ENCODE peak calls at places on chromosomes 13 and 19, in eight cellular contexts. W is CD8-positive, alpha-beta T cell; K is hepatocyte; E is H54; Q is psoas muscle; O is mesendoderm; V is NCI-H82; J is activated T-helper 2 cell treated with anti-CD3 and anti-CD28 coated beads, Interferon-gamma antibody, Interleukin-2, Interleukin-4, amounts not matched to agents 10 μg/mL and 5 μg/mL and 100 μg/mL, durations not matched to agents 14 hours and 24 hours and 36 hours. F is an unnamed sample.

GRCh38 chr19:51127755-51128154 is 3.0 kb downstream of the SIGLEC9 start:
- DNase-seq in J (no peak), Q (no peak), K (no peak), V (no peak), W (no peak), E (no peak), O (no peak), F (peak; percentile 24)

GRCh38 chr19:45113628-45114027 is 20.6 kb downstream of the PPP1R37 start:
- DNase-seq in J (no peak), V (no peak), W (no peak), K (peak; percentile 82), Q (no peak), O (no peak), E (no peak), F (no peak)

GRCh38 chr19:12885749-12886706 is 973 bp downstream of the KLF1 start:
- DNase-seq in J (no peak), Q (no peak), W (no peak), E (no peak), V (no peak), K (no peak), O (peak; percentile 88), F (no peak)

GRCh38 chr19:49061445-49061844 is 3.2 kb downstream of the NTF4 start:
- DNase-seq in Q (no peak), W (no peak), E (no peak), J (no peak), K (no peak), O (no peak), V (no peak), F (no peak)

GRCh38 chr19:28466107-28467045 is 746.6 kb downstream of the UQCRFS1 start:
- DNase-seq in J (peak; percentile 48), W (peak; percentile 65), K (peak; percentile 78), O (peak; percentile 61), V (peak; percentile 71), Q (peak; percentile 74), E (peak; percentile 47), F (no peak)

GRCh38 chr19:48578891-48579290 is 26.9 kb downstream of the SULT2B1 start:
- DNase-seq in V (no peak), K (no peak), J (no peak), Q (no peak), O (no peak), W (no peak), E (no peak), F (no peak)

GRCh38 chr13:32881792-32882175 is 134.4 kb upstream of the KL start:
- DNase-seq in J (no peak), K (no peak), O (no peak), E (no peak), Q (no peak), W (no peak), V (no peak), F (peak; percentile 31)

GRCh38 chr13:73200432-73200831 is 141.6 kb downstream of the KLF5 start:
- DNase-seq in Q (no peak), E (no peak), J (no peak), W (no peak), K (no peak), O (no peak), V (no peak), F (no peak)

GRCh38 chr13:45370922-45371406 is 30.0 kb upstream of the TPT1 start:
- DNase-seq in O (peak; percentile 90), K (peak; percentile 83), V (no peak), J (peak; percentile 22), W (peak; percentile 60), Q (peak; percentile 87), E (peak; percentile 30), F (peak; percentile 28)

GRCh38 chr19:3098515-3099346 is 4.6 kb downstream of the GNA11 start:
- DNase-seq in Q (peak; percentile 87), V (no peak), J (no peak), K (no peak), E (no peak), O (no peak), W (no peak), F (no peak)

GRCh38 chr19:7492142-7493055 is 3.6 kb upstream of the PEX11G start:
- DNase-seq in K (no peak), J (peak; percentile 55), W (no peak), Q (no peak), E (no peak), O (no peak), V (no peak), F (no peak)